ENCODE peak calls at places on chromosomes 7 and 10, in seven cellular contexts. P, F, M, Z, B, D and A are unnamed samples.

GRCh38 chr10:77887631-77888355 is 38.8 kb downstream of the DLG5 start:
- DNase-seq in F (peak; percentile 67), B (no peak), M (no peak), Z (peak; percentile 33), D (no peak), P (peak; percentile 45), A (peak; percentile 53)

GRCh38 chr10:48309711-48310226 is 3.3 kb downstream of the MAPK8 start:
- DNase-seq in B (peak; percentile 64), M (no peak), F (no peak), P (no peak), D (peak; percentile 34), Z (peak; percentile 56), A (no peak)

GRCh38 chr7:123054357-123055133 is 59.0 kb upstream of the TAS2R16 start:
- DNase-seq in M (no peak), D (peak; percentile 15), F (no peak), P (peak; percentile 25), B (no peak), Z (no peak), A (no peak)

GRCh38 chr10:29539398-29539797 is 95.4 kb downstream of the SVIL start:
- DNase-seq in P (no peak), M (no peak), Z (no peak), B (no peak), D (no peak), F (no peak), A (no peak)

GRCh38 chr10:43075612-43076003 is 1.3 kb upstream of the RET start:
- DNase-seq in D (no peak), P (peak; percentile 38), Z (no peak), F (no peak), M (no peak), B (no peak), A (no peak)

GRCh38 chr7:7272294-7272693 is 90.0 kb downstream of the C1GALT1 start:
- DNase-seq in P (no peak), Z (no peak), F (no peak), M (no peak), B (peak; percentile 2), D (no peak), A (no peak)

GRCh38 chr10:113960617-113961260 is 82.9 kb upstream of the ADRB1 start:
- DNase-seq in Z (no peak), F (no peak), M (no peak), B (no peak), D (no peak), P (peak; percentile 44), A (peak; percentile 53)

GRCh38 chr7:16130127-16131110 is 290.9 kb downstream of the CRPPA start:
- DNase-seq in M (no peak), D (no peak), P (no peak), Z (no peak), B (peak; percentile 12), F (no peak), A (no peak)

GRCh38 chr10:78747366-78747955 is 321.3 kb upstream of the ZMIZ1 start:
- DNase-seq in B (no peak), Z (no peak), F (no peak), M (no peak), P (no peak), D (peak; percentile 55), A (no peak)

GRCh38 chr7:151061241-151062110 is 2.1 kb downstream of the SLC4A2 start:
- DNase-seq in B (no peak), D (no peak), Z (no peak), M (no peak), F (no peak), P (peak; percentile 47), A (no peak)

GRCh38 chr7:218896-219580 is 26.7 kb downstream of the FAM20C start:
- DNase-seq in M (no peak), F (no peak), Z (no peak), B (no peak), D (no peak), P (no peak), A (no peak)

GRCh38 chr10:108385963-108386362 is 1221.5 kb upstream of the SORCS1 start:
- DNase-seq in Z (no peak), B (no peak), F (no peak), M (no peak), D (no peak), P (no peak), A (no peak)

GRCh38 chr10:24930427-24930826 is 22.0 kb downstream of the PRTFDC1 start:
- DNase-seq in Z (no peak), M (no peak), F (no peak), D (no peak), B (no peak), P (no peak), A (no peak)

GRCh38 chr7:155349601-155350331 is 52.1 kb downstream of the INSIG1 start:
- DNase-seq in B (no peak), P (peak; percentile 88), D (no peak), Z (no peak), M (peak; percentile 20), F (peak; percentile 53), A (no peak)

GRCh38 chr10:65470986-65471385 is 1454.8 kb upstream of the LRRTM3 start:
- DNase-seq in Z (no peak), D (no peak), B (no peak), F (no peak), P (no peak), M (no peak), A (no peak)

GRCh38 chr10:132371641-132372081 is 25.3 kb upstream of the PWWP2B start:
- DNase-seq in Z (no peak), P (peak; percentile 21), B (no peak), M (no peak), D (no peak), F (peak; percentile 21), A (no peak)

GRCh38 chr10:53025172-53025651 is 252.6 kb upstream of the MBL2 start:
- DNase-seq in F (no peak), B (peak; percentile 21), M (no peak), P (peak; percentile 66), D (peak; percentile 64), Z (no peak), A (no peak)

GRCh38 chr10:77007836-77008235 is 629.8 kb downstream of the KCNMA1 start:
- DNase-seq in Z (peak; percentile 45), B (no peak), D (no peak), F (no peak), M (no peak), P (no peak), A (no peak)

GRCh38 chr7:20793258-20793657 is 6.6 kb upstream of the SP8 start:
- DNase-seq in B (no peak), F (no peak), D (no peak), M (no peak), P (no peak), Z (no peak), A (no peak)

GRCh38 chr7:68269410-68269809 is 1272.8 kb downstream of the TYW1 start:
- DNase-seq in M (peak; percentile 47), B (no peak), P (no peak), Z (no peak), F (no peak), D (no peak), A (no peak)

GRCh38 chr7:46752881-46753366 is 829.0 kb downstream of the TNS3 start:
- DNase-seq in Z (peak; percentile 24), B (peak; percentile 77), M (no peak), P (no peak), F (no peak), D (peak; percentile 72), A (no peak)

GRCh38 chr10:5411941-5412276 is 448 bp upstream of the NET1 start:
- DNase-seq in F (no peak), B (no peak), M (no peak), Z (no peak), D (peak; percentile 7), P (no peak), A (no peak)

GRCh38 chr10:2619927-2620326 is 447.4 kb upstream of the PFKP start:
- DNase-seq in B (no peak), F (no peak), D (no peak), M (no peak), P (no peak), Z (no peak), A (no peak)

GRCh38 chr7:114820993-114821945 is 100.6 kb upstream of the MDFIC start:
- DNase-seq in F (no peak), P (no peak), B (peak; percentile 19), M (no peak), D (peak; percentile 77), Z (no peak), A (no peak)

GRCh38 chr7:41425926-41426325 is 277.0 kb downstream of the INHBA start:
- DNase-seq in D (peak; percentile 60), Z (peak; percentile 55), F (no peak), M (no peak), P (no peak), B (peak; percentile 92), A (no peak)

GRCh38 chr7:131521651-131522163 is 34.7 kb downstream of the PODXL start:
- DNase-seq in D (peak; percentile 42), B (no peak), M (peak; percentile 24), Z (no peak), P (peak; percentile 95), F (peak; percentile 65), A (peak; percentile 83)